ENCODE peak calls at places on chromosome 5, in four cellular contexts. X is HepG2, R is GM12878, C is K562. U is an unnamed sample.

GRCh38 chr5:109496112-109496511 is 86.3 kb upstream of the PJA2 start:
- DNase-seq in R (no peak), X (no peak), C (no peak), U (no peak)

GRCh38 chr5:63401434-63402046 is 560.7 kb downstream of the HTR1A start:
- DNase-seq in C (peak), R (peak), X (peak), U (peak)

GRCh38 chr5:74019923-74020322 is 393.9 kb downstream of the ARHGEF28 start:
- DNase-seq in X (no peak), R (no peak), C (no peak), U (no peak)

GRCh38 chr5:172904643-172905345 is 54.4 kb upstream of the RPL26L1 start:
- DNase-seq in R (no peak), X (peak), C (no peak), U (no peak)

GRCh38 chr5:82106806-82107205 is 135.0 kb downstream of the ATG10 start:
- DNase-seq in R (no peak), X (no peak), C (no peak), U (no peak)

GRCh38 chr5:89260254-89260653 is 377.3 kb upstream of the MEF2C start:
- DNase-seq in X (no peak), C (no peak), R (no peak), U (no peak)

GRCh38 chr5:95646569-95647330 is at the start of gene RFESD:
- DNase-seq in R (peak), X (peak), C (peak), U (peak)

GRCh38 chr5:8686707-8687106 is 817.8 kb downstream of the MTRR start:
- DNase-seq in C (no peak), R (no peak), X (no peak), U (no peak)

GRCh38 chr5:31911291-31912265 is 262.5 kb downstream of the GOLPH3 start:
- DNase-seq in R (no peak), X (no peak), C (no peak), U (no peak)

GRCh38 chr5:176535101-176535654 is 2.0 kb downstream of the RNF44 start:
- DNase-seq in C (no peak), X (no peak), R (peak), U (no peak)

GRCh38 chr5:14946813-14947640 is 75.4 kb upstream of the ANKH start:
- DNase-seq in C (no peak), R (peak), X (peak), U (peak)

GRCh38 chr5:177126771-177127170 is 6.8 kb upstream of the NSD1 start:
- DNase-seq in X (no peak), R (no peak), C (no peak), U (no peak)

GRCh38 chr5:173333900-173334685 is 5.9 kb upstream of the STC2 start:
- DNase-seq in X (no peak), R (no peak), C (no peak), U (no peak)

GRCh38 chr5:110757118-110757729 is 18.4 kb downstream of the SLC25A46 start:
- DNase-seq in R (no peak), C (peak), X (peak), U (peak)

GRCh38 chr5:150649108-150649827 is 8.8 kb downstream of the SYNPO start:
- DNase-seq in R (no peak), C (no peak), X (no peak), U (no peak)

GRCh38 chr5:66877843-66878242 is 281.6 kb downstream of the MAST4 start:
- DNase-seq in C (no peak), X (no peak), R (no peak), U (no peak)
- TF ChIP-seq FOXK2 in C (no peak), X (no peak), R (no peak), U (no peak)

GRCh38 chr5:146515473-146516150 is 378 bp downstream of the GPR151 start:
- DNase-seq in C (no peak), X (no peak), R (no peak), U (no peak)

GRCh38 chr5:146514575-146514974 is 1.4 kb downstream of the GPR151 start:
- DNase-seq in R (no peak), C (no peak), X (no peak), U (no peak)

GRCh38 chr5:146513462-146513861 is 2.5 kb downstream of the GPR151 start:
- DNase-seq in X (no peak), C (no peak), R (no peak), U (no peak)

GRCh38 chr5:146519554-146519953 is 3.6 kb upstream of the GPR151 start:
- DNase-seq in X (no peak), C (no peak), R (no peak), U (no peak)

GRCh38 chr5:146516151-146516475 is at the start of gene GPR151:
- DNase-seq in R (no peak), X (no peak), C (no peak), U (no peak)
- TF ChIP-seq FOXK2 in R (no peak), X (no peak), C (no peak), U (no peak)

GRCh38 chr5:1021136-1021968 is 12.8 kb downstream of the NKD2 start:
- DNase-seq in C (no peak), R (no peak), X (no peak), U (no peak)
- TF ChIP-seq FOXK2 in C (no peak), R (no peak), X (no peak), U (no peak)

DNA sequence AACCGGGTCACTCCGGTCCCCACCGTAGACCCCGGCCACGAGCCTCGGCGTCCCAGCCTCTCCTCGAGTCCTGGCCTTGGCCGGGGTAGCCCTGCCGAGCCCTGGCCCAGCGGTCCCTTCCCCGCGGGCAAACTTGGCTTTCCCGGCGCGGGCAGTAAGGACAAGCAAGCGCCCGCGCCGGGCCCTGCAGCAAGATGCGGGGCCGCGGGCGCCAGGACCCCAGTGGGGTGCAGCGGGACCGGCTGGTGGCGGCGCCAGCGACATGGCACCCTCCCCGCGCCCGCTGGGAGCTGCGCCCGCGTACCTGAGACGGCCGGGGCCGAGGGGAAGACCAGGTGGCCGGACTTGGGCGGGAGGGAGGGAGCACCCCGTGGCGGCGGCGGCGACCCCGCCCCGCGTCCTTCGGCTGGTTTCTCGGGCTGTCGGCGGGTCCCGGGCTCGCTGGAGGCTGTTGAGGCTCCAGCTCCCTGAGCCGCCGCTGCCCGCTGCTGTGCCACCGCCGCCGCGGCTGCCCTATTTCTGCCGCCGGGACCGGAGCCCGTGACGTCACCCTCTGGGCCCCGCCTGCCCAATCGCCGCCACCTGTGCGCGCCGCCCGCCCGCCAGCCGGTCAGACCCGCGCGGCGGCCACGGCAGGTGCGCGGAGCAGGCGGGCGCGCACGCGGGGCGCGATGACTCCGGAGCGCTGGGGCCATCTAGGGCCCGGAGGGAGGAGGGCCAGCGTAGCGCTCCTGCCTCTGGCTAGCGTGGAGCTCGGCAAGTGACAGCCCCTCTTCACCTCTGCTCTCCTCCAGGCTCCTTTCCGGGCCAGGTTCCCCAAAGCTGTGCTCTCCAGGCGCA is at the start of gene FSTL4:
- DNase-seq in X (no peak), C (no peak), R (no peak), U (peak)
- TF ChIP-seq FOXK2 in X (no peak), C (no peak), R (no peak), U (no peak)

DNA sequence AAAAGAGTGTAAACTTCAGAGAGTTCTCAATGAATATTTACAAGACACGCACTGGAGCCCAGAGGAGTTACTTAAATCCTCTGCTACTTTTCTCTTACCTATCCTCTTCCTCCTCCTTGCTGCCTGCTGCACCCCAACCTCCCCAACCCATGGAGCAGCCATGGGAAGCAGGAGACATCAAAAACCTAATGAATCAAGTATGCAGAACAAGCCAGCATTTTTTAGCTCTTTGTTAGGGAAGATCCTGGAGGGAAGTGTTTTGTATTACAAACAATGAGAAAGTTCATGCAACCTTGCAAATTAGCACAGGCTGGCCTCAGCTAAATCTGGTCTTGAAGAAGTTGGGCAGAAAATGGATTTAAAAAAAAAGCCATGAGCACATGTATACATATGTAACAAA is 498.7 kb downstream of the KIF4B start:
- DNase-seq in R (no peak), C (no peak), X (no peak), U (no peak)
- TF ChIP-seq FOXK2 in R (no peak), C (no peak), X (no peak), U (no peak)

GRCh38 chr5:123369371-123369968 is 53.7 kb downstream of the CEP120 start:
- DNase-seq in C (no peak), X (no peak), R (no peak), U (no peak)

GRCh38 chr5:123367739-123368138 is 55.5 kb downstream of the CEP120 start:
- DNase-seq in R (no peak), C (no peak), X (no peak), U (no peak)

DNA sequence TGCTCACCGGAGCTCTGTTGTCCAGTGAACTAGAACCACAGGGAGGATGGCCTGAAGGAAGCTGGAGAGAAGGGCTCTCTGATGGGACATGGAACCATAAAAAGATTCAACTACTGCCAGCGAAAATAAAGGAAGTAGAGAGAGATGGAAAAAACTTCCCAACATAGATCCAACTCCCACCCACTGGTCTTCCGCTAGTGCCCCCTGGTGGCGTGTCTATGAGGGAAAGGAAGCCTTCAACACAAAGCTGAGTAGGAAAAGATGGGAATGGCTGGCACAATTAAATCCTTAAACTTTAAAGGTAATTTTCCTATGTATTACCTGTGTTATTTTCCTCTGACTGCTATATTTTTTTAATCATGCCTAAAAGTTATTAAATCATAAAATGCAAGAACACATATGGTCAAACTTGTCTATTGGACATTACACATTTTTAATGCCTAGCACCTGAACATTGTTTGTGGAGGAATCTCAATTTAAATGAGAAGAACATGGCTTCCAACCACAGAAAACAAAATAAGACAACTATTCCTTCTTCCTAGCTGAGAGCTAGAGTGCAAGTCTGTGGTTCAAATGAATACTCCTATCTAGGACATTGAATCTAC is 51.5 kb downstream of the CEP120 start:
- DNase-seq in X (peak), C (peak), R (no peak), U (peak)
- TF ChIP-seq FOXK2 in X (no peak), C (no peak), R (no peak), U (no peak)

GRCh38 chr5:93578179-93578812 is 2.7 kb downstream of the NR2F1-AS1 start:
- DNase-seq in C (no peak), R (no peak), X (no peak), U (no peak)
- TF ChIP-seq FOXK2 in C (no peak), R (no peak), X (no peak), U (no peak)

DNA sequence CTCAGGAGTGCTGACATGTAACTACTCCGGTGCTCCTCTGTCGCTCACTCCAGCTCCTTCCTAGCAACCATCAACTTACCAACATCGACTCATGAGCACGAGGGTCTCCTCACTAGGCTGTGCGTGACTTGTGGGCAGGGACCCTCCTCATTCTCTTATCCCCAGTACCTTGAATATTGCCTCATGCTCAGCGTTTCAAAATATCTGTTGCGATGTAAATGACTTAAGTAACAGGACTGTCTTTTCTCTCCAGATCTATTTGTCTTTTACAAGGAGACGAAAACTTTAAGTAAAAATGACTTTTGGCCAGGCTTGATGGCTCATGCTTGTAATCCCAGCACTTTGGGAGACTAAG is 73.2 kb downstream of the BASP1 start:
- DNase-seq in C (no peak), R (no peak), X (no peak), U (no peak)
- TF ChIP-seq FOXK2 in C (no peak), R (no peak), X (no peak), U (no peak)

GRCh38 chr5:139658501-139658927 is 10.4 kb downstream of the CXXC5 start:
- DNase-seq in C (no peak), R (no peak), X (no peak), U (no peak)
- TF ChIP-seq FOXK2 in C (no peak), R (no peak), X (no peak), U (no peak)

U was measured in HEK293T.